ENCODE peak calls at places on chromosomes 4 and X, in ten cellular contexts. X is colonic mucosa; N is mammary epithelial cell; K is H7; U is BJ; I is IMR-90; V is CD4-positive, alpha-beta T cell; Q is esophagus squamous epithelium; F is naive thymus-derived CD4-positive, alpha-beta T cell; Y is aorta. S is an unnamed sample. For H3K27me3, the result is how much of the 10 kb centered on the place peaks cover.

GRCh38 chr4:89836031-89836777 is 757 bp downstream of the SNCA start:
- DNase-seq in X (no peak), N (peak), K (peak), U (no peak), I (no peak), V (no peak), Q (no peak), F (no peak), Y (no peak), S (no peak)

GRCh38 chrX:84339507-84340364 is 151.7 kb upstream of the RPS6KA6 start:
- DNase-seq in X (no peak), N (peak), K (no peak), U (no peak), I (peak), V (no peak), Q (no peak), F (no peak), Y (no peak), S (no peak)

GRCh38 chrX:30653415-30654131 is at the start of gene GK:
- DNase-seq in X (no peak), N (peak), K (peak), U (no peak), I (peak), V (peak), Q (no peak), F (no peak), Y (peak), S (peak)

GRCh38 chrX:48989483-48989882 is 12.6 kb downstream of the GRIPAP1 start:
- DNase-seq in X (no peak), N (no peak), K (no peak), U (no peak), I (no peak), V (no peak), Q (no peak), F (no peak), Y (no peak), S (no peak)

GRCh38 chr4:23930750-23931488 is 41.1 kb upstream of the PPARGC1A start:
- DNase-seq in X (peak), N (no peak), K (no peak), U (no peak), I (no peak), V (no peak), Q (no peak), F (no peak), Y (peak), S (peak)

GRCh38 chr4:70559216-70559830 is 32.7 kb upstream of the AMBN start:
- DNase-seq in X (peak), N (peak), K (peak), U (no peak), I (peak), V (peak), Q (no peak), F (peak), Y (no peak), S (no peak)

GRCh38 chr4:13202731-13203519 is 281.2 kb downstream of the RAB28 start:
- DNase-seq in X (no peak), N (no peak), K (no peak), U (no peak), I (no peak), V (no peak), Q (no peak), F (no peak), Y (no peak), S (no peak)

GRCh38 chrX:23699636-23700194 is 32.4 kb downstream of the PRDX4 start:
- DNase-seq in X (peak), N (no peak), K (peak), U (no peak), I (peak), V (peak), Q (no peak), F (no peak), Y (no peak), S (no peak)

GRCh38 chrX:31279359-31279758 is 207.5 kb upstream of the FTHL17 start:
- DNase-seq in X (no peak), N (peak), K (no peak), U (no peak), I (peak), V (no peak), Q (no peak), F (no peak), Y (no peak), S (no peak)

GRCh38 chrX:117291760-117292159 is 824.9 kb downstream of the KLHL13 start:
- DNase-seq in X (no peak), N (no peak), K (no peak), U (no peak), I (no peak), V (no peak), Q (no peak), F (no peak), Y (no peak), S (no peak)

GRCh38 chrX:30935985-30936384 is 46.9 kb upstream of the TAB3 start:
- DNase-seq in X (peak), N (peak), K (peak), U (no peak), I (peak), V (no peak), Q (no peak), F (no peak), Y (peak), S (no peak)

GRCh38 chr4:68592673-68593072 is 16.6 kb upstream of the UGT2B17 start:
- DNase-seq in X (no peak), N (no peak), K (no peak), U (no peak), I (no peak), V (no peak), Q (no peak), F (no peak), Y (no peak), S (no peak)

GRCh38 chr4:125780159-125780558 is 465.4 kb downstream of the FAT4 start:
- DNase-seq in X (no peak), N (no peak), K (no peak), U (peak), I (peak), V (no peak), Q (no peak), F (no peak), Y (no peak), S (no peak)

GRCh38 chr4:176034498-176034897 is 31.1 kb upstream of the WDR17 start:
- DNase-seq in X (no peak), N (peak), K (no peak), U (peak), I (peak), V (no peak), Q (no peak), F (peak), Y (no peak), S (no peak)

GRCh38 chrX:9665113-9665512 is 100.5 kb downstream of the GPR143 start:
- DNase-seq in X (no peak), N (no peak), K (no peak), U (no peak), I (no peak), V (no peak), Q (no peak), F (no peak), Y (no peak), S (no peak)

GRCh38 chr4:26372525-26373172 is 51.8 kb downstream of the RBPJ start:
- DNase-seq in X (peak), N (peak), K (no peak), U (no peak), I (peak), V (peak), Q (no peak), F (peak), Y (no peak), S (no peak)

GRCh38 chrX:9144643-9145290 is 110.8 kb upstream of the FAM9B start:
- DNase-seq in X (no peak), N (no peak), K (no peak), U (peak), I (no peak), V (no peak), Q (no peak), F (no peak), Y (no peak), S (no peak)

GRCh38 chr4:98611649-98612317 is 46.6 kb downstream of the TSPAN5 start:
- DNase-seq in X (no peak), N (no peak), K (no peak), U (no peak), I (no peak), V (no peak), Q (no peak), F (no peak), Y (no peak), S (no peak)

GRCh38 chr4:79241846-79242245 is 84.0 kb downstream of the NAA11 start:
- DNase-seq in X (no peak), N (no peak), K (peak), U (no peak), I (peak), V (no peak), Q (no peak), F (no peak), Y (no peak), S (no peak)

GRCh38 chrX:98338544-98338943 is 1454.8 kb downstream of the RPA4 start:
- DNase-seq in X (no peak), N (no peak), K (no peak), U (no peak), I (no peak), V (no peak), Q (no peak), F (no peak), Y (no peak), S (no peak)

GRCh38 chr4:37304612-37305011 is 60.1 kb downstream of the NWD2 start:
- DNase-seq in X (no peak), N (no peak), K (no peak), U (no peak), I (no peak), V (no peak), Q (no peak), F (no peak), Y (no peak), S (no peak)

GRCh38 chr4:56238251-56238650 is 149.0 kb downstream of the AASDH start:
- DNase-seq in X (no peak), N (no peak), K (no peak), U (no peak), I (no peak), V (no peak), Q (no peak), F (no peak), Y (no peak), S (no peak)

GRCh38 chr4:76590847-76591281 is 155.8 kb downstream of the SHROOM3 start:
- DNase-seq in X (no peak), N (peak), K (no peak), U (peak), I (peak), V (no peak), Q (no peak), F (no peak), Y (no peak), S (no peak)

GRCh38 chrX:133868687-133869086 is 116.7 kb downstream of the GPC3 start:
- DNase-seq in X (no peak), N (no peak), K (no peak), U (no peak), I (no peak), V (no peak), Q (no peak), F (no peak), Y (no peak), S (no peak)

GRCh38 chr4:158860856-158861255 is 92.0 kb downstream of the FNIP2 start:
- DNase-seq in X (no peak), N (no peak), K (no peak), U (no peak), I (no peak), V (no peak), Q (no peak), F (no peak), Y (no peak), S (no peak)

GRCh38 chrX:139495324-139495723 is 35.2 kb upstream of the F9 start:
- DNase-seq in X (no peak), N (no peak), K (no peak), U (no peak), I (no peak), V (no peak), Q (no peak), F (no peak), Y (no peak), S (no peak)

GRCh38 chr4:96395747-96396146 is 555.9 kb downstream of the PDHA2 start:
- DNase-seq in X (no peak), N (no peak), K (no peak), U (no peak), I (no peak), V (no peak), Q (no peak), F (no peak), Y (no peak), S (no peak)

GRCh38 chr4:163755013-163755412 is 260.5 kb downstream of the TMA16 start:
- DNase-seq in X (no peak), N (peak), K (no peak), U (no peak), I (peak), V (no peak), Q (no peak), F (peak), Y (no peak), S (no peak)

GRCh38 chrX:53704854-53705253 is 18.3 kb upstream of the HUWE1 start:
- DNase-seq in X (no peak), N (no peak), K (no peak), U (no peak), I (no peak), V (no peak), Q (no peak), F (no peak), Y (no peak), S (no peak)

DNA sequence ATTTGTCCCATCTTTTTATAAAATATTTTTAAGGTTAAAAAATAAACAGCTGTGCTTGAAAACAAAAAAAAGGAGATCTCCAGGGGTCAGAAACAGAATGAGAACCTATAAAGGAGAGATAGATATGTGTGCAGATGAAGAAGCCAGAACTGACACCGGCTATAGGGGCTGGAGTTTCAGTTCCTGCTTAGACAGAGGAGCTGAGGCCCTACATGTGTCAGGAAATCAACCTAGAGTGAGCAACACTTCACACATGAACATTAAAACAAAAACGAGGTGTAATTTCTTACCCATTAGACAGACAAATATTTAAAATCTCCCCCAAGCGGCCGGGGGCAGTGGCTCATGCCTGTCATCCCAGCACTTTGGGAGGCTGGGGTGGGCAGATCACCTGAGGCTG is 17.8 kb upstream of the HUWE1 start:
- DNase-seq in X (no peak), N (no peak), K (no peak), U (no peak), I (no peak), V (no peak), Q (no peak), F (no peak), Y (no peak), S (no peak)
- H3K27me3 ChIP-seq in X (under half), N (under half), K (under half), U (under half), I (under half), V (under half), Q (under half), F (under half), Y (under half), S (under half)

DNA sequence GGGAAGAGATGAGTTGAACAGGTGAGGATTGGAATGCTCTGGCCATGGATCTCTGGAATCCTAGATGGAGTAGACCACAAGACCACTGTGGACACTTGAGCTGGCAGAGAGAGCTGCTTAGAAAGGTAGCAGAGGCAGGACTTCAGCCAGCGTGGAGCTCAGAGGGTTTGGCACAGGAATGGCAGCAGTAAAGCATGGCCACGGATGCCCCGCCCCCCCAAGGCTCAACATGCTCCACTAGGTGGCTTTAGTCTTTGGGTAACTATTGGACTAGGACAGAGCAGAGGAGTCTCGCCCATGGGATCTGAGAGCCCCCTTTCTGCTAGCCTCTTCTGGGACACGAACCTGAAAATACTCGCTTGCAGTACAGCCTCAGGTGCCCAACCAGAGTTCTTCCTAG is 150.1 kb upstream of the NEIL3 start:
- DNase-seq in X (no peak), N (no peak), K (no peak), U (no peak), I (no peak), V (no peak), Q (no peak), F (no peak), Y (no peak), S (no peak)
- H3K27me3 ChIP-seq in X (under half), N (under half), K (under half), U (under half), I (under half), V (under half), Q (under half), F (under half), Y (under half), S (under half)

GRCh38 chr4:46389301-46389761 is 597 bp downstream of the GABRA2 start:
- DNase-seq in X (peak), N (peak), K (peak), U (no peak), I (no peak), V (no peak), Q (no peak), F (no peak), Y (peak), S (no peak)

GRCh38 chr4:46390353-46391058 is 578 bp upstream of the GABRA2 start:
- DNase-seq in X (no peak), N (no peak), K (peak), U (no peak), I (no peak), V (no peak), Q (no peak), F (no peak), Y (peak), S (no peak)

GRCh38 chr4:46388860-46389259 is 1.1 kb downstream of the GABRA2 start:
- DNase-seq in X (no peak), N (no peak), K (peak), U (no peak), I (no peak), V (no peak), Q (no peak), F (no peak), Y (no peak), S (no peak)

GRCh38 chr4:46386570-46386969 is 3.4 kb downstream of the GABRA2 start:
- DNase-seq in X (no peak), N (no peak), K (peak), U (no peak), I (no peak), V (no peak), Q (no peak), F (no peak), Y (no peak), S (no peak)

GRCh38 chr4:46387956-46388355 is 2.0 kb downstream of the GABRA2 start:
- DNase-seq in X (no peak), N (no peak), K (no peak), U (no peak), I (no peak), V (no peak), Q (no peak), F (no peak), Y (no peak), S (no peak)
- H3K27me3 ChIP-seq in X (under half), N (under half), K (under half), U (under half), I (under half), V (under half), Q (half or more), F (under half), Y (under half), S (half or more)

DNA sequence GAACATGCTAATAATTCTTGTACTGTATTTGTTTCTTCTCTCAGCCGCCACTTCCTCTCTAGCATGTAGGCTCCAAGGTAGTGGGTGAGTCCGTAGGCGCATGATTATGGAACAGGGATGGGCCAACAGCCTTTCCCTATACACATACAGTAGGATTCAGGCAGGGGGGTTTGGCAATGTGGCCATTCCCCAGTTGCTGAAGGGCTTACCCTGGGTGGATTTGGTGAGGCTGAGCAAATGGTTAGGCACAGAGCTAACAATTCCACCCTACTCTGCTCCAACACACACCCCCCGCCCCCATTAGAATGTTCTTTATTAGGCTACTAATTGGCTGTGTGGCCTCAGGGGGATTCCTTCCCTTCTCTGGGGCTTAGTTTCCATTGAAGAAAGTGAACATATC is 35.1 kb upstream of the APLN start:
- DNase-seq in X (no peak), N (no peak), K (no peak), U (no peak), I (no peak), V (no peak), Q (no peak), F (no peak), Y (no peak), S (no peak)
- H3K27me3 ChIP-seq in X (under half), N (under half), K (under half), U (under half), I (under half), V (under half), Q (under half), F (under half), Y (under half), S (under half)